ENCODE peak calls at places on chromosome 17, in five cellular contexts. L is HCT116, U is GM12878, W is K562, M is HepG2. D is an unnamed sample.

GRCh38 chr17:55587608-55588139 is 76.4 kb upstream of the SMIM36 start:
- DNase-seq in L (no peak), U (no peak), W (no peak), M (no peak), D (no peak)

GRCh38 chr17:6930754-6931153 is 65.1 kb upstream of the ALOX12 start:
- DNase-seq in L (no peak), U (no peak), W (no peak), M (no peak), D (no peak)

GRCh38 chr17:79657036-79657435 is 46.2 kb upstream of the RBFOX3 start:
- DNase-seq in L (no peak), U (no peak), W (no peak), M (no peak), D (no peak)

GRCh38 chr17:57463103-57463885 is 207.0 kb downstream of the MSI2 start:
- DNase-seq in L (no peak), U (peak; percentile 97), W (peak; percentile 32), M (peak; percentile 30), D (no peak)

GRCh38 chr17:13598353-13599167 is 3.2 kb downstream of the HS3ST3A1 start:
- DNase-seq in L (no peak), U (no peak), W (no peak), M (no peak), D (no peak)

GRCh38 chr17:69223809-69224208 is 4.8 kb downstream of the ABCA10 start:
- DNase-seq in L (no peak), U (peak; percentile 33), W (no peak), M (peak; percentile 69), D (no peak)

GRCh38 chr17:35907691-35908090 is 22.9 kb downstream of the RDM1 start:
- DNase-seq in L (no peak), U (no peak), W (no peak), M (no peak), D (no peak)

GRCh38 chr17:33765871-33766270 is 472.8 kb upstream of the ASIC2 start:
- DNase-seq in L (no peak), U (no peak), W (no peak), M (no peak), D (no peak)

GRCh38 chr17:50055055-50055425 is 870 bp upstream of the ITGA3 start:
- DNase-seq in L (peak; percentile 93), U (no peak), W (no peak), M (no peak), D (peak; percentile 98)

GRCh38 chr17:37676115-37676925 is 33.1 kb upstream of the DDX52 start:
- DNase-seq in L (no peak), U (no peak), W (no peak), M (peak; percentile 94), D (no peak)

GRCh38 chr17:28282596-28282995 is 36.4 kb upstream of the TMEM97 start:
- DNase-seq in L (peak; percentile 21), U (no peak), W (no peak), M (no peak), D (peak; percentile 14)

GRCh38 chr17:58308173-58308984 is 20.2 kb downstream of the TSPOAP1 start:
- DNase-seq in L (no peak), U (no peak), W (no peak), M (peak; percentile 39), D (no peak)

GRCh38 chr17:17669851-17670232 is 11.4 kb upstream of the RAI1 start:
- DNase-seq in L (no peak), U (no peak), W (no peak), M (no peak), D (no peak)

GRCh38 chr17:72191901-72192300 is 71.1 kb downstream of the SOX9 start:
- DNase-seq in L (no peak), U (no peak), W (no peak), M (no peak), D (no peak)

GRCh38 chr17:19904412-19904811 is 36.7 kb upstream of the ULK2 start:
- DNase-seq in L (no peak), U (no peak), W (no peak), M (peak; percentile 8), D (no peak)

GRCh38 chr17:81160306-81160705 is 5.0 kb upstream of the PVALEF start:
- DNase-seq in L (no peak), U (no peak), W (no peak), M (no peak), D (no peak)

GRCh38 chr17:48539177-48539576 is 5.7 kb downstream of the HOXB2 start:
- DNase-seq in L (no peak), U (no peak), W (no peak), M (no peak), D (no peak)

DNA sequence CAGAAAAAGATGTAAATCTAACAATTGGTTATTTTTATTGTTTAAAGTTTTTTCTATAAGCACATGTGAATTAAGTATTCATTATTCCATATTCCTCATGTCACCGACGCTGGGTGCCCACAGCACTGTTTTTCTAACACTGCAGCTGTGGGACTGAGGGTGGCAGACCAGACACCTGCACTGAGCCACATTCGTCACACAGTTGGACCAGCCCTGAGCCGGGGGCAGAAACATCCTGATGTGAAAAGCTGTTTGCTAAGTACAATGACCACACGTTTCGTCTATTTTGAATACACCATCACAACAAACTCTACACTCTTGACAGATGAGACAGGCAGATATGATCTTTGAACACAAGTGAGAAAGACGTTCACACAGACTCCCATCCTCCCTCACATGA is 749.5 kb downstream of the KCNJ18 start:
- DNase-seq in L (no peak), U (no peak), W (no peak), M (no peak), D (no peak)
- TF ChIP-seq JUND in L (no peak), U (no peak), W (no peak), M (no peak), D (no peak)

DNA sequence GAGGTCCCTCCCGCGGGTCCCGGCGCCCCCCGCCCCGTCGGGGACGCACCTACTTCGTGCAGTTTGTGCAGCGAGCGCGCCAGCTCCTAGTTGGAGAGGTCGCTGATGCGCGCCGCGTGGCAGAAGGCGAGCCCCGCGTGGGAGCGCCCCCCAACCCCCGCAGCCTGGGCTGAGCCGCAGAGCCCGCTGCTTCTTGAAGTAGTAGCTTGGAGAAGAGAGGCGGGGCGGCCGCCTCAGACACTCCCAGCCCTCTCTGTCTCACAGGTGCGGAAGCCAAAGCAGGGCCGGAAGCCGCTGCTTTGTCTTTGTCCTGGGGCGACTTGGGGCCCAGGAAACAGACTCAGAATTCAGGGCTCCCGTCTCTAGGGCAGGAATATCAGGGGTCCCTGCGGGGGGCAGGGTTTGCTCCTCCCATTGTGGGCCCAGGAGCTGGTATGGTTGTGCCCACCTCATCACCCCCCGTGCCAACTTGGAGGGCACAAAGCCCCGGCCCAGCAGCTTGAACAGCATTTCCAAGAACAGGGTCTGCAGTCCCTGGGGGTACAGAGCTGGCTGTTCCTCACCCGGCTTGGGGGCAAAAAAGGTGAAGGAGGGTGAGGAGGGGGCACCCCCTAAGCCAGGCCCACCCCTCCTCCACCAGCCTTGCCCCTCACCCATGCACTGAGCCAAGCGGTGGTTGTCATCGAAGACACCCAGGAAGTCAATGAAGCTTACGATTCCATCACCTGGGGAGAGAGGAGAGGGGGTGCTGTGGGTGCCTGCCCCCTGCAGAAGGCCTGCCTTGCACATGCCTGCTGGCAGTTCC is 13.6 kb downstream of the SPATA32 start:
- DNase-seq in L (no peak), U (no peak), W (peak; percentile 81), M (no peak), D (peak; percentile 94)
- TF ChIP-seq JUND in L (no peak), U (no peak), W (no peak), M (no peak), D (no peak)

DNA sequence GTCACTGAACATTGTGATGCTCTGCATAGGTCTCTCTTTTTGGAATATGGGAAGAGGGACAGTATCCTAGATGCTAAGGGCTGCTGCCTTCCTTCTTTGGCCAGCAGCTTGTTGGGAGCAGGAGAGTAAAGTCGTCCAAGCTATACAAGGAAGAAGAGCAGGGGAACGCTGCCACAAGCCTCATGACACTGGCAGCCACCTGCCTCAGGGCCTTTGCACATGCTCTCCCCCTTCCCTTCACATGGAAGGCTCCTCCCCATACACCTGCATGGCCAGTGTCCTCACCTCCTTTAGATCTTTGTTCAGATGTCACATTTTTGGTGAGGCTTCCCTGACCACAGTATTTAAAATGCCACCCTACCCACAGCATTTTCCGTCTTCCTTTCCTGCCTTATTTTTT is 78.1 kb upstream of the CRHR1 start:
- DNase-seq in L (no peak), U (no peak), W (no peak), M (no peak), D (no peak)
- TF ChIP-seq JUND in L (no peak), U (no peak), W (no peak), M (no peak), D (no peak)

GRCh38 chr17:75646626-75646968 is 13.4 kb downstream of the SMIM5 start:
- DNase-seq in L (no peak), U (no peak), W (no peak), M (no peak), D (no peak)

GRCh38 chr17:75645889-75646625 is 12.8 kb downstream of the SMIM5 start:
- DNase-seq in L (peak; percentile 64), U (peak; percentile 42), W (no peak), M (peak; percentile 96), D (no peak)

GRCh38 chr17:75647061-75647460 is 13.8 kb downstream of the SMIM5 start:
- DNase-seq in L (no peak), U (no peak), W (no peak), M (no peak), D (no peak)

GRCh38 chr17:75643033-75644017 is 10.1 kb downstream of the SMIM5 start:
- DNase-seq in L (no peak), U (no peak), W (no peak), M (no peak), D (peak; percentile 81)

DNA sequence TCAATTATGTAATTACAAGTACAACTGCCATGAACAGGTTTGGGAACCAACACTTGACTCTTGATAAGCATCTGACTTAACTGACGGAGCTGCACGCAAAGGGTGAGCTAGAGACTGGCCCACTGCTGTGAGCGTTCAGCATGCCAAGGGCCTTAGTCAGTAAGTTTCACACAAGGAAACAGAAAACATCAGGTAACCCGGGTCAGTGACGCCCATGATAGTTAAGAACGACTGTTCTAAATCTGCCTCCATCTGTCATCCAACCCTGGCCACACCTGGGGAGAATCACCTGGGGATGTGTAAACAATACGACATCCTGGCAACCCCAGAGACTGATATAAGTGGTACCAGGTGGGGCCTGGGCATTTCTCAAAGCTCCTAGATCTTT is 12.3 kb downstream of the SMIM5 start:
- DNase-seq in L (peak; percentile 90), U (no peak), W (no peak), M (no peak), D (peak; percentile 79)
- TF ChIP-seq JUND in L (peak; percentile 87), U (no peak), W (no peak), M (no peak), D (peak; percentile 74)

GRCh38 chr17:30398328-30399041 is 19.8 kb downstream of the CPD start:
- DNase-seq in L (no peak), U (no peak), W (no peak), M (no peak), D (no peak)

GRCh38 chr17:30396129-30396528 is 17.4 kb downstream of the CPD start:
- DNase-seq in L (no peak), U (no peak), W (no peak), M (no peak), D (no peak)

GRCh38 chr17:30393911-30394867 is 15.5 kb downstream of the CPD start:
- DNase-seq in L (no peak), U (no peak), W (no peak), M (no peak), D (no peak)

GRCh38 chr17:30395398-30396022 is 16.8 kb downstream of the CPD start:
- DNase-seq in L (no peak), U (no peak), W (no peak), M (peak; percentile 62), D (no peak)

GRCh38 chr17:30396612-30397011 is 17.9 kb downstream of the CPD start:
- DNase-seq in L (no peak), U (no peak), W (no peak), M (no peak), D (no peak)
- TF ChIP-seq JUND in L (no peak), U (no peak), W (no peak), M (no peak), D (no peak)

GRCh38 chr17:1111599-1112443 is 68.0 kb downstream of the ABR start:
- DNase-seq in L (no peak), U (no peak), W (no peak), M (no peak), D (no peak)
- TF ChIP-seq JUND in L (no peak), U (no peak), W (no peak), M (no peak), D (no peak)